ENCODE peak calls at places on chromosomes 4 and X, in ten cellular contexts. W, N, Y, E, C, I, M, A, V and D are unnamed samples.

GRCh38 chr4:187617117-187617516 is 378.5 kb upstream of the ZFP42 start:
- DNase-seq in W (peak; percentile 4), N (no peak), Y (peak; percentile 42), E (no peak), C (no peak), I (no peak), M (peak; percentile 11), A (no peak), V (peak; percentile 17), D (peak; percentile 27)

GRCh38 chr4:65645185-65645584 is 25.1 kb downstream of the EPHA5 start:
- DNase-seq in W (peak; percentile 71), N (no peak), Y (peak; percentile 14), E (peak; percentile 68), C (no peak), I (no peak), M (peak; percentile 38), A (no peak), V (peak; percentile 53), D (peak; percentile 78)

GRCh38 chr4:113784497-113785254 is 23.1 kb upstream of the CAMK2D start:
- DNase-seq in W (peak; percentile 98), N (no peak), Y (peak; percentile 97), E (peak; percentile 92), C (no peak), I (no peak), M (peak; percentile 98), A (no peak), V (peak; percentile 96), D (peak; percentile 98)

GRCh38 chr4:140621161-140621560 is 52.4 kb upstream of the UCP1 start:
- DNase-seq in W (no peak), N (no peak), Y (no peak), E (no peak), C (no peak), I (no peak), M (no peak), A (no peak), V (no peak), D (no peak)

GRCh38 chr4:7487998-7488671 is 53.4 kb upstream of the PSAPL1 start:
- DNase-seq in W (no peak), N (no peak), Y (no peak), E (no peak), C (no peak), I (no peak), M (no peak), A (no peak), V (no peak), D (no peak)

GRCh38 chrX:69163936-69164741 is 1.1 kb downstream of the PJA1 start:
- DNase-seq in W (no peak), N (no peak), Y (no peak), E (peak; percentile 14), C (peak; percentile 53), I (peak; percentile 66), M (no peak), A (no peak), V (peak; percentile 10), D (peak; percentile 20)

GRCh38 chrX:56804867-56805266 is 75.8 kb downstream of the NBDY start:
- DNase-seq in W (no peak), N (no peak), Y (no peak), E (no peak), C (no peak), I (no peak), M (no peak), A (peak; percentile 10), V (no peak), D (no peak)

GRCh38 chr4:26061248-26061986 is 147.4 kb downstream of the SMIM20 start:
- DNase-seq in W (peak; percentile 37), N (no peak), Y (no peak), E (peak; percentile 29), C (no peak), I (no peak), M (peak; percentile 67), A (peak; percentile 77), V (peak; percentile 59), D (peak; percentile 79)

GRCh38 chr4:80202190-80202711 is 4.9 kb downstream of the PRDM8 start:
- DNase-seq in W (peak; percentile 71), N (no peak), Y (peak; percentile 82), E (peak; percentile 55), C (peak; percentile 90), I (peak; percentile 92), M (peak; percentile 73), A (peak; percentile 94), V (peak; percentile 80), D (peak; percentile 70)

GRCh38 chrX:129980043-129980442 is 2.4 kb upstream of the BCORL1 start:
- DNase-seq in W (no peak), N (no peak), Y (no peak), E (no peak), C (peak; percentile 53), I (peak; percentile 67), M (no peak), A (peak; percentile 61), V (no peak), D (no peak)

GRCh38 chrX:74422576-74423288 is 1.4 kb downstream of the SLC16A2 start:
- DNase-seq in W (peak; percentile 56), N (no peak), Y (peak; percentile 69), E (peak; percentile 19), C (peak; percentile 52), I (peak; percentile 75), M (peak; percentile 56), A (peak; percentile 87), V (peak; percentile 71), D (peak; percentile 71)

GRCh38 chr4:39814403-39815185 is 116.7 kb downstream of the UBE2K start:
- DNase-seq in W (peak; percentile 38), N (no peak), Y (peak; percentile 25), E (peak; percentile 5), C (no peak), I (no peak), M (peak; percentile 42), A (no peak), V (peak; percentile 29), D (peak; percentile 44)

GRCh38 chr4:108834167-108834566 is 71.3 kb upstream of the ETNPPL start:
- DNase-seq in W (peak; percentile 12), N (no peak), Y (peak; percentile 76), E (peak; percentile 87), C (no peak), I (no peak), M (peak; percentile 37), A (no peak), V (peak; percentile 17), D (peak; percentile 40)

GRCh38 chr4:6727081-6727942 is 11.3 kb downstream of the BLOC1S4 start:
- DNase-seq in W (peak; percentile 46), N (no peak), Y (peak; percentile 62), E (peak; percentile 14), C (no peak), I (no peak), M (peak; percentile 60), A (peak; percentile 68), V (peak; percentile 37), D (peak; percentile 59)

GRCh38 chrX:17046478-17047097 is 100.1 kb downstream of the REPS2 start:
- DNase-seq in W (peak; percentile 83), N (peak; percentile 15), Y (peak; percentile 61), E (peak; percentile 76), C (no peak), I (no peak), M (peak; percentile 81), A (peak; percentile 88), V (peak; percentile 83), D (peak; percentile 81)

GRCh38 chrX:40086569-40087335 is 11.0 kb downstream of the BCOR start:
- DNase-seq in W (no peak), N (no peak), Y (no peak), E (no peak), C (no peak), I (no peak), M (no peak), A (peak; percentile 84), V (no peak), D (no peak)

GRCh38 chr4:89727236-89727635 is 109.7 kb downstream of the SNCA start:
- DNase-seq in W (no peak), N (no peak), Y (no peak), E (no peak), C (no peak), I (no peak), M (no peak), A (no peak), V (no peak), D (no peak)

GRCh38 chrX:7746861-7747260 is 96.1 kb upstream of the VCX start:
- DNase-seq in W (no peak), N (no peak), Y (peak; percentile 0), E (peak; percentile 49), C (no peak), I (no peak), M (peak; percentile 1), A (no peak), V (no peak), D (peak; percentile 1)

GRCh38 chr4:41784191-41784979 is 35.9 kb upstream of the PHOX2B start:
- DNase-seq in W (no peak), N (no peak), Y (no peak), E (no peak), C (no peak), I (no peak), M (no peak), A (no peak), V (no peak), D (no peak)

GRCh38 chr4:88672987-88673386 is 24.6 kb downstream of the NAP1L5 start:
- DNase-seq in W (peak; percentile 63), N (no peak), Y (peak; percentile 31), E (peak; percentile 48), C (no peak), I (no peak), M (peak; percentile 65), A (peak; percentile 82), V (peak; percentile 65), D (peak; percentile 75)

GRCh38 chr4:160319221-160319867 is 1216.5 kb downstream of the RAPGEF2 start:
- DNase-seq in W (no peak), N (no peak), Y (no peak), E (peak; percentile 86), C (no peak), I (no peak), M (peak; percentile 26), A (peak; percentile 53), V (no peak), D (peak; percentile 74)

GRCh38 chr4:128283071-128283470 is 4.5 kb downstream of the PGRMC2 start:
- DNase-seq in W (no peak), N (no peak), Y (peak; percentile 45), E (no peak), C (no peak), I (no peak), M (no peak), A (no peak), V (no peak), D (no peak)
- H3K4me3 ChIP-seq in W (no peak overlapping the region), N (no peak overlapping the region), Y (no peak overlapping the region), E (no peak overlapping the region), C (no peak overlapping the region), I (no peak overlapping the region), M (no peak overlapping the region), A (no peak overlapping the region), V (no peak overlapping the region), D (no peak overlapping the region)

GRCh38 chr4:98630804-98631454 is 27.5 kb downstream of the TSPAN5 start:
- DNase-seq in W (peak; percentile 64), N (no peak), Y (no peak), E (no peak), C (no peak), I (no peak), M (no peak), A (no peak), V (peak; percentile 61), D (no peak)
- TF ChIP-seq CTCF in W (no peak), N (no peak), Y (peak; percentile 2), E (peak; percentile 35), C (no peak), I (no peak), M (peak; percentile 10), A (peak; percentile 70), V (no peak), D (peak; percentile 9)

GRCh38 chr4:13541720-13542576 is 2.4 kb downstream of the NKX3-2 start:
- DNase-seq in W (no peak), N (no peak), Y (no peak), E (no peak), C (no peak), I (no peak), M (no peak), A (peak; percentile 94), V (no peak), D (no peak)
- H3K4me3 ChIP-seq in W (no peak overlapping the region), N (no peak overlapping the region), Y (no peak overlapping the region), E (no peak overlapping the region), C (peak overlapping the region; percentile 22), I (peak overlapping the region; percentile 5), M (no peak overlapping the region), A (no peak overlapping the region), V (no peak overlapping the region), D (no peak overlapping the region)

GRCh38 chrX:153723351-153724251 is 586 bp downstream of the BCAP31 start:
- DNase-seq in W (peak; percentile 32), N (no peak), Y (peak; percentile 42), E (peak; percentile 13), C (peak; percentile 65), I (peak; percentile 74), M (peak; percentile 40), A (peak; percentile 76), V (peak; percentile 41), D (peak; percentile 55)
- TF ChIP-seq CTCF in W (peak; percentile 46), N (peak; percentile 52), Y (peak; percentile 41), E (peak; percentile 63), C (peak; percentile 25), I (peak; percentile 23), M (peak; percentile 36), A (peak; percentile 62), V (peak; percentile 34), D (peak; percentile 53)